ENCODE peak calls at places on chromosomes 7 and 10, in five cellular contexts. One of them, this sample, is unnamed.

GRCh38 chr10:274866-275265 is 139.6 kb downstream of the ZMYND11 start:
- DNase-seq in GM13977: no peak
- DNase-seq in thoracic aorta: no peak
- DNase-seq in tibial nerve: no peak
- DNase-seq in AG04450: no peak
- DNase-seq in this sample: no peak

GRCh38 chr10:32054087-32054486 is 2.1 kb downstream of the KIF5B start:
- DNase-seq in GM13977: no peak
- DNase-seq in thoracic aorta: no peak
- DNase-seq in tibial nerve: peak
- DNase-seq in AG04450: peak
- DNase-seq in this sample: no peak

GRCh38 chr10:128144547-128144946 is 18.3 kb upstream of the MKI67 start:
- DNase-seq in GM13977: no peak
- DNase-seq in thoracic aorta: no peak
- DNase-seq in tibial nerve: no peak
- DNase-seq in AG04450: no peak
- DNase-seq in this sample: no peak

GRCh38 chr10:102780246-102780645 is 36.5 kb downstream of the WBP1L start:
- DNase-seq in GM13977: no peak
- DNase-seq in thoracic aorta: no peak
- DNase-seq in tibial nerve: no peak
- DNase-seq in AG04450: no peak
- DNase-seq in this sample: no peak

GRCh38 chr7:128084896-128085608 is 53.8 kb upstream of the LRRC4 start:
- DNase-seq in GM13977: no peak
- DNase-seq in thoracic aorta: no peak
- DNase-seq in tibial nerve: no peak
- DNase-seq in AG04450: no peak
- DNase-seq in this sample: no peak

GRCh38 chr10:124239666-124240065 is 146.3 kb upstream of the CHST15 start:
- DNase-seq in GM13977: no peak
- DNase-seq in thoracic aorta: no peak
- DNase-seq in tibial nerve: no peak
- DNase-seq in AG04450: no peak
- DNase-seq in this sample: no peak

GRCh38 chr10:120112809-120113208 is 220.3 kb downstream of the SEC23IP start:
- DNase-seq in GM13977: no peak
- DNase-seq in thoracic aorta: no peak
- DNase-seq in tibial nerve: no peak
- DNase-seq in AG04450: no peak
- DNase-seq in this sample: no peak

GRCh38 chr10:114163062-114163861 is 10.7 kb downstream of the CCDC186 start:
- DNase-seq in GM13977: no peak
- DNase-seq in thoracic aorta: no peak
- DNase-seq in tibial nerve: no peak
- DNase-seq in AG04450: no peak
- DNase-seq in this sample: no peak

GRCh38 chr10:13812804-13813203 is 226.0 kb downstream of the PRPF18 start:
- DNase-seq in GM13977: no peak
- DNase-seq in thoracic aorta: no peak
- DNase-seq in tibial nerve: no peak
- DNase-seq in AG04450: no peak
- DNase-seq in this sample: no peak

GRCh38 chr10:121722665-121723064 is 124.4 kb upstream of the FGFR2 start:
- DNase-seq in GM13977: no peak
- DNase-seq in thoracic aorta: no peak
- DNase-seq in tibial nerve: no peak
- DNase-seq in AG04450: no peak
- DNase-seq in this sample: no peak

GRCh38 chr7:55476852-55477780 is 95.2 kb downstream of the VOPP1 start:
- DNase-seq in GM13977: no peak
- DNase-seq in thoracic aorta: no peak
- DNase-seq in tibial nerve: no peak
- DNase-seq in AG04450: no peak
- DNase-seq in this sample: no peak

GRCh38 chr10:49364747-49365146 is 31.1 kb downstream of the DRGX start:
- DNase-seq in GM13977: no peak
- DNase-seq in thoracic aorta: no peak
- DNase-seq in tibial nerve: no peak
- DNase-seq in AG04450: no peak
- DNase-seq in this sample: no peak

GRCh38 chr10:118457824-118458428 is 115.8 kb upstream of the FAM204A start:
- DNase-seq in GM13977: no peak
- DNase-seq in thoracic aorta: no peak
- DNase-seq in tibial nerve: no peak
- DNase-seq in AG04450: no peak
- DNase-seq in this sample: no peak

GRCh38 chr10:118458957-118459641 is 117.0 kb upstream of the FAM204A start:
- DNase-seq in GM13977: no peak
- DNase-seq in thoracic aorta: no peak
- DNase-seq in tibial nerve: no peak
- DNase-seq in AG04450: no peak
- DNase-seq in this sample: no peak

GRCh38 chr10:118455181-118455695 is 113.1 kb upstream of the FAM204A start:
- DNase-seq in GM13977: no peak
- DNase-seq in thoracic aorta: no peak
- DNase-seq in tibial nerve: no peak
- DNase-seq in AG04450: no peak
- DNase-seq in this sample: no peak

GRCh38 chr10:118463740-118464139 is 121.6 kb upstream of the FAM204A start:
- DNase-seq in GM13977: no peak
- DNase-seq in thoracic aorta: no peak
- DNase-seq in tibial nerve: no peak
- DNase-seq in AG04450: no peak
- DNase-seq in this sample: no peak

DNA sequence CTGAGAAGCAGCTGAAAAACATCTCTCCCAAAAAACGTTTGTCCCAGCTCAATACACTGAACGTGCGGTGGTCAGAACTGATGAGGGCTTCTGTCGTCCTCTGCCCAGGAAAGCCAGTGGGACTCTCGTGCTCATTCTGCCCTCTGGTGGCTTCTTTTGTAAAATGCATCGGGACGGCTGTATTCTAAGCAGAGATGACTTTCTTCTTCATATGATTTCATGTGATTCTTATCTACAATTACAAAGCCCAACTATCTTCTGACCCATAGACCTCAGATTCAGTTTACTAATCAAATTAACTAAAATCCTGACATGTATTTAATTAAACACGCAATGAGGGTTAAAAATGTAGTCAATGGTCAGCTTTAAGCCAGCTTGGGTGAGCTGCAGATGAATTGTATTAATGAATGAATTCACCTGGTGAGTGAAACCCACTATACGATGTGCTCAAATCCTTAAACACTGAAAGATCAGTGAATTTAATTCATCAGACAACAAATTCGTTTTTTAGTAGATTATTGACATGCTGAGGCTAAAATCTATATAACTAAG is 117.6 kb upstream of the FAM204A start:
- DNase-seq in GM13977: peak
- DNase-seq in thoracic aorta: no peak
- DNase-seq in tibial nerve: peak
- DNase-seq in AG04450: peak
- DNase-seq in this sample: peak
- TF ChIP-seq CTCF in GM13977: peak
- TF ChIP-seq CTCF in thoracic aorta: peak
- TF ChIP-seq CTCF in tibial nerve: peak
- TF ChIP-seq CTCF in AG04450: peak
- TF ChIP-seq CTCF in this sample: peak

GRCh38 chr10:6110136-6110535 is 21.3 kb downstream of the RBM17 start:
- DNase-seq in GM13977: no peak
- DNase-seq in thoracic aorta: no peak
- DNase-seq in tibial nerve: no peak
- DNase-seq in AG04450: no peak
- DNase-seq in this sample: no peak

GRCh38 chr10:6109444-6109775 is 20.6 kb downstream of the RBM17 start:
- DNase-seq in GM13977: no peak
- DNase-seq in thoracic aorta: no peak
- DNase-seq in tibial nerve: no peak
- DNase-seq in AG04450: no peak
- DNase-seq in this sample: no peak

GRCh38 chr10:6112893-6113292 is 24.1 kb downstream of the RBM17 start:
- DNase-seq in GM13977: no peak
- DNase-seq in thoracic aorta: no peak
- DNase-seq in tibial nerve: no peak
- DNase-seq in AG04450: no peak
- DNase-seq in this sample: no peak

GRCh38 chr10:6108072-6108471 is 19.2 kb downstream of the RBM17 start:
- DNase-seq in GM13977: no peak
- DNase-seq in thoracic aorta: no peak
- DNase-seq in tibial nerve: no peak
- DNase-seq in AG04450: no peak
- DNase-seq in this sample: no peak

DNA sequence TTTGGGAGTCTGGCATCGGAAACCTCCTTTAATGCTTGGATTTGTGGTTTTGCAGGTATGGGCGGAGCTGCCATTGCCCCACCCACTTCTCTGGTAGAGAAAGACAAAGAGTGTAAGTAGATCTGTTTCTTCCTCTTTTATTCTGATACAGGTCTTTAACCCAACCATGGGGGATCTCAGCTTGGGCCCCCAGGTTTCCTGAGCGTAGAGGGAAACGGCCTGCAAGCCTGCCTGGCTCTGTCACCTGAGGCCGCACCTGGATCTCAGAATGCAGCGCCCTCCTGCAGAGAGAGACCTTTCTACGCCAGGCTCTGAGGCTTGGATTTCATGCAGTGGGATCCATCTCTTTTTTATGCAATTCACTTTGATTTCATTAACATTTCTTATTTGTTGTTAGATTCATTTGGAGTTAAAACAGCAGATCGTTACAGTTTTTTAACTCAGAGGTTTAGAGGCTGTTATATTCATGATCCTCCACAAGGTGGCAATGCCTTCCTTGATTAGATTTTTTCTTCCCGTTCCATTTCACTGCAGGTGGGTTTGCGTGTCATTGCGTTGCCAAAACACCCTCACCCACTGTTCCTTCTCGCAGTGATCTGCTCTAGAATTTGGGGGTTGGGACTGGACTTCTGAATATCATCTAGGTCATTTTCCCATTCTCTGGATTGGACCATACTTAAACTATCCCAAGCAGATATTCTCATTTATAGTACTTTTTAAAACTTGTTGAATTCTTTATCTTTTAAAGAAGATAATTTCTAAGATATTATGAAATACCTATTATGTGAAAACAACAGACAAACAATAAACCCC is 20.0 kb downstream of the RBM17 start:
- DNase-seq in GM13977: peak
- DNase-seq in thoracic aorta: no peak
- DNase-seq in tibial nerve: no peak
- DNase-seq in AG04450: no peak
- DNase-seq in this sample: peak
- TF ChIP-seq CTCF in GM13977: peak
- TF ChIP-seq CTCF in thoracic aorta: peak
- TF ChIP-seq CTCF in tibial nerve: peak
- TF ChIP-seq CTCF in AG04450: peak
- TF ChIP-seq CTCF in this sample: peak

GRCh38 chr7:115060095-115060830 is 138.4 kb downstream of the MDFIC start:
- DNase-seq in GM13977: no peak
- DNase-seq in thoracic aorta: no peak
- DNase-seq in tibial nerve: no peak
- DNase-seq in AG04450: no peak
- DNase-seq in this sample: no peak

GRCh38 chr7:115066634-115067033 is 144.7 kb downstream of the MDFIC start:
- DNase-seq in GM13977: no peak
- DNase-seq in thoracic aorta: no peak
- DNase-seq in tibial nerve: no peak
- DNase-seq in AG04450: no peak
- DNase-seq in this sample: no peak

GRCh38 chr7:115068220-115068619 is 146.3 kb downstream of the MDFIC start:
- DNase-seq in GM13977: no peak
- DNase-seq in thoracic aorta: no peak
- DNase-seq in tibial nerve: no peak
- DNase-seq in AG04450: no peak
- DNase-seq in this sample: no peak

GRCh38 chr7:115070311-115070710 is 148.4 kb downstream of the MDFIC start:
- DNase-seq in GM13977: no peak
- DNase-seq in thoracic aorta: no peak
- DNase-seq in tibial nerve: no peak
- DNase-seq in AG04450: no peak
- DNase-seq in this sample: no peak

DNA sequence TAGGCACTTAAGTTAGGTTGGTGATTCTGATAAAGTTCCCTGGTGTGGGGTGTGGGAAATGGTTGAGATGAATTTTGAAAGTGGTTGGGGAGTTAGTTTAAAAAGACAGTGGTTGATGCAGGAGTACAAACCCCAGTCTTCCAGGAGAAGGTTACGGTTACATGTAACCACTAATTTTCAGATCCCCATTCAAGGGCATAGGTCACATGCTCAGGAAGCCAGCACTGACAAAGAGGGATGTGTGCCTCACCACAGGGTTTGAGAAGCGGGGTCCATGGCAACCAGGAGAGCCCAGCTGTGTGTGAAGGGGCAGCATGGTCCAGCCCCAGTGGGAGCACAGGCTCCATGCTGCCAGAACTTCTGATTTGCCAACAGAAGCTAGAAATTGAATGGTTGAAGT is 144.2 kb downstream of the MDFIC start:
- DNase-seq in GM13977: no peak
- DNase-seq in thoracic aorta: no peak
- DNase-seq in tibial nerve: no peak
- DNase-seq in AG04450: no peak
- DNase-seq in this sample: no peak
- TF ChIP-seq CTCF in GM13977: no peak
- TF ChIP-seq CTCF in thoracic aorta: no peak
- TF ChIP-seq CTCF in tibial nerve: no peak
- TF ChIP-seq CTCF in AG04450: no peak
- TF ChIP-seq CTCF in this sample: no peak

GRCh38 chr10:72015868-72016267 is 51.7 kb downstream of the CHST3 start:
- DNase-seq in GM13977: no peak
- DNase-seq in thoracic aorta: no peak
- DNase-seq in tibial nerve: no peak
- DNase-seq in AG04450: no peak
- DNase-seq in this sample: no peak
- TF ChIP-seq CTCF in GM13977: no peak
- TF ChIP-seq CTCF in thoracic aorta: no peak
- TF ChIP-seq CTCF in tibial nerve: no peak
- TF ChIP-seq CTCF in AG04450: no peak
- TF ChIP-seq CTCF in this sample: no peak

GRCh38 chr7:11207565-11207964 is 233.9 kb downstream of the PHF14 start:
- DNase-seq in GM13977: no peak
- DNase-seq in thoracic aorta: no peak
- DNase-seq in tibial nerve: no peak
- DNase-seq in AG04450: no peak
- DNase-seq in this sample: no peak
- TF ChIP-seq CTCF in GM13977: no peak
- TF ChIP-seq CTCF in thoracic aorta: no peak
- TF ChIP-seq CTCF in tibial nerve: no peak
- TF ChIP-seq CTCF in AG04450: peak
- TF ChIP-seq CTCF in this sample: no peak

GRCh38 chr7:46681865-46682503 is 760.9 kb upstream of the IGFBP3 start:
- DNase-seq in GM13977: no peak
- DNase-seq in thoracic aorta: no peak
- DNase-seq in tibial nerve: no peak
- DNase-seq in AG04450: no peak
- DNase-seq in this sample: no peak
- TF ChIP-seq CTCF in GM13977: no peak
- TF ChIP-seq CTCF in thoracic aorta: no peak
- TF ChIP-seq CTCF in tibial nerve: no peak
- TF ChIP-seq CTCF in AG04450: no peak
- TF ChIP-seq CTCF in this sample: no peak